ENCODE peak calls at places on chromosomes 13 and 19, in nine cellular contexts. X is fibroblast of pulmonary artery; E is stimulated activated CD8-positive, alpha-beta memory T cell treated with anti-CD3 and anti-CD28 coated beads, Interleukin-2, amount 100 ng/mL, for 48 hours; U is iris pigment epithelial cell; P is cerebellar cortex; J is fibroblast of gingiva; I is retina; D is hippocampal formation; N is small intestine. O is an unnamed sample.

GRCh38 chr13:51684076-51684475 is 99.8 kb downstream of the WDFY2 start:
- DNase-seq in X (peak), D (no peak), P (peak), J (peak), I (no peak), N (no peak), U (peak), E (no peak), O (no peak)

GRCh38 chr13:93948523-93948922 is 531.0 kb downstream of the DCT start:
- DNase-seq in P (no peak), U (no peak), I (no peak), J (no peak), E (no peak), D (no peak), N (no peak), X (no peak), O (no peak)

GRCh38 chr19:48735031-48735615 is 5.3 kb downstream of the RASIP1 start:
- DNase-seq in X (no peak), N (peak), P (peak), J (no peak), I (peak), U (peak), D (no peak), E (no peak), O (peak)

GRCh38 chr13:28955264-28955966 is 135.3 kb downstream of the MTUS2 start:
- DNase-seq in P (no peak), I (no peak), J (no peak), U (no peak), E (no peak), X (no peak), N (no peak), D (no peak), O (no peak)

GRCh38 chr13:110716235-110716505 is 2.7 kb downstream of the ING1 start:
- DNase-seq in E (no peak), D (no peak), P (no peak), U (peak), I (no peak), J (peak), X (peak), N (peak), O (no peak)

GRCh38 chr19:51372649-51373504 is at the start of gene NKG7:
- DNase-seq in N (peak), U (no peak), D (no peak), P (no peak), E (peak), I (no peak), J (no peak), X (no peak), O (no peak)

GRCh38 chr13:48909088-48909389 is 66.7 kb upstream of the FNDC3A start:
- DNase-seq in U (no peak), E (no peak), D (no peak), N (no peak), I (no peak), X (no peak), P (peak), J (no peak), O (no peak)

GRCh38 chr13:82634946-82635345 is 1247.3 kb downstream of the SLITRK1 start:
- DNase-seq in I (no peak), P (no peak), X (peak), N (no peak), E (no peak), J (peak), D (no peak), U (peak), O (no peak)

GRCh38 chr19:35389192-35389861 is 18.5 kb downstream of the GPR42 start:
- DNase-seq in E (no peak), D (no peak), X (no peak), P (no peak), U (no peak), N (no peak), I (no peak), J (no peak), O (no peak)

GRCh38 chr19:512548-513365 is 5.5 kb downstream of the TPGS1 start:
- DNase-seq in J (no peak), N (no peak), X (no peak), U (no peak), I (peak), E (no peak), D (no peak), P (no peak), O (no peak)

GRCh38 chr19:907183-907853 is 5.7 kb downstream of the R3HDM4 start:
- DNase-seq in E (no peak), P (no peak), N (no peak), X (no peak), D (no peak), J (no peak), U (no peak), I (no peak), O (peak)

GRCh38 chr19:29013325-29013724 is 199.6 kb downstream of the UQCRFS1 start:
- DNase-seq in N (no peak), J (no peak), I (peak), U (no peak), D (no peak), E (no peak), X (no peak), P (no peak), O (peak)

GRCh38 chr19:47489072-47489914 is 5.3 kb upstream of the KPTN start:
- DNase-seq in P (no peak), J (no peak), N (no peak), E (no peak), X (no peak), U (no peak), D (no peak), I (no peak), O (no peak)

GRCh38 chr19:498977-499623 is 2.8 kb downstream of the MADCAM1 start:
- DNase-seq in N (no peak), E (no peak), X (no peak), P (no peak), J (no peak), D (no peak), U (no peak), I (no peak), O (no peak)

GRCh38 chr13:40480915-40481525 is 185.4 kb downstream of the FOXO1 start:
- DNase-seq in U (no peak), N (no peak), J (no peak), I (no peak), X (no peak), E (no peak), D (no peak), P (no peak), O (no peak)

GRCh38 chr13:73201601-73202000 is 142.8 kb downstream of the KLF5 start:
- DNase-seq in X (no peak), E (no peak), J (no peak), D (no peak), U (no peak), N (peak), P (no peak), I (no peak), O (no peak)

O was measured in iPS-NIHi11.